ENCODE peak calls at places on chromosomes 12 and 14, in nine cellular contexts. L is naive thymus-derived CD4-positive, alpha-beta T cell; R is GM23248; W is right cardiac atrium; U is endodermal cell; N is A549; Z is GM12865; H is IMR-90; F is GM23338. T is an unnamed sample.

GRCh38 chr12:66482880-66483279 is 180.6 kb downstream of the HELB start:
- DNase-seq in L (no peak), R (no peak), W (no peak), U (no peak), N (no peak), Z (no peak), H (no peak), F (no peak), T (no peak)

GRCh38 chr14:100072783-100073346 is 7.6 kb downstream of the EVL start:
- DNase-seq in L (peak; percentile 72), R (no peak), W (no peak), U (no peak), N (no peak), Z (peak; percentile 77), H (no peak), F (peak; percentile 24), T (no peak)

GRCh38 chr14:103854017-103854808 is 6.8 kb upstream of the PPP1R13B start:
- DNase-seq in L (no peak), R (no peak), W (no peak), U (no peak), N (no peak), Z (no peak), H (no peak), F (no peak), T (no peak)

GRCh38 chr12:65319680-65320193 is 41.3 kb downstream of the MSRB3 start:
- DNase-seq in L (no peak), R (no peak), W (no peak), U (no peak), N (no peak), Z (no peak), H (peak; percentile 15), F (no peak), T (no peak)

GRCh38 chr12:87828384-87828973 is 200.7 kb downstream of the C12orf50 start:
- DNase-seq in L (no peak), R (no peak), W (no peak), U (no peak), N (no peak), Z (no peak), H (no peak), F (no peak), T (no peak)

GRCh38 chr12:105928436-105928835 is 210.3 kb downstream of the NUAK1 start:
- DNase-seq in L (no peak), R (no peak), W (no peak), U (no peak), N (no peak), Z (no peak), H (no peak), F (no peak), T (no peak)

GRCh38 chr12:42588981-42589464 is 523 bp downstream of the PRICKLE1 start:
- DNase-seq in L (no peak), R (peak; percentile 71), W (peak; percentile 50), U (peak; percentile 91), N (peak; percentile 41), Z (no peak), H (peak; percentile 38), F (peak; percentile 83), T (no peak)

GRCh38 chr12:6767592-6768384 is 1.6 kb downstream of the PTMS start:
- DNase-seq in L (no peak), R (peak; percentile 70), W (no peak), U (peak; percentile 77), N (no peak), Z (no peak), H (peak; percentile 33), F (peak; percentile 15), T (no peak)

GRCh38 chr12:38905480-38906351 is at the start of gene CPNE8:
- DNase-seq in L (peak; percentile 19), R (peak; percentile 72), W (peak; percentile 93), U (peak; percentile 90), N (peak; percentile 82), Z (peak; percentile 87), H (no peak), F (peak; percentile 68), T (peak; percentile 70)

GRCh38 chr12:60201891-60202290 is 606.1 kb downstream of the SLC16A7 start:
- DNase-seq in L (no peak), R (peak; percentile 41), W (no peak), U (no peak), N (no peak), Z (no peak), H (peak; percentile 28), F (no peak), T (peak; percentile 6)

GRCh38 chr12:29983917-29984316 is 200.2 kb upstream of the TMTC1 start:
- DNase-seq in L (no peak), R (no peak), W (no peak), U (no peak), N (no peak), Z (no peak), H (no peak), F (no peak), T (no peak)

DNA sequence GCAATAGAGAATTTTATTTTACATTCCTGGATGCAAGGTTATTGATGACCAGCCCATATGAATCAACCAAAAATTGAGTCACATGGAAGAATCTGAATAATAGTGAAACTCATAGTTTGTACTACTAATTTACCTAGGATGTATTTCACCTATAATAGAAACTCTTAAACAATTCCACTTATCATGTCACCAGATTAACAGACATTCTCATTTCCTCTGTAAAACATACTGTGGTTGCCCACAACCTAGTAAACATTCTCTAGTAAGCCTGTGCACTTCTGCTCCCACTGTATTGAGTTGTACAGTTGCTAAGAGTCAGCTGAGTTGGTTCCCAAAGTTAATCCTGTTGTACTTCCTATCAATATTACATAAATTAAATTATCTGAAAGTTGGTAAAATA is 196.6 kb upstream of the TMTC1 start:
- DNase-seq in L (no peak), R (no peak), W (no peak), U (no peak), N (no peak), Z (no peak), H (no peak), F (no peak), T (no peak)
- H3K4me3 ChIP-seq in L (no peak overlapping the region), R (no peak overlapping the region), W (no peak overlapping the region), U (no peak overlapping the region), N (no peak overlapping the region), Z (no peak overlapping the region), H (no peak overlapping the region), F (no peak overlapping the region), T (no peak overlapping the region)

DNA sequence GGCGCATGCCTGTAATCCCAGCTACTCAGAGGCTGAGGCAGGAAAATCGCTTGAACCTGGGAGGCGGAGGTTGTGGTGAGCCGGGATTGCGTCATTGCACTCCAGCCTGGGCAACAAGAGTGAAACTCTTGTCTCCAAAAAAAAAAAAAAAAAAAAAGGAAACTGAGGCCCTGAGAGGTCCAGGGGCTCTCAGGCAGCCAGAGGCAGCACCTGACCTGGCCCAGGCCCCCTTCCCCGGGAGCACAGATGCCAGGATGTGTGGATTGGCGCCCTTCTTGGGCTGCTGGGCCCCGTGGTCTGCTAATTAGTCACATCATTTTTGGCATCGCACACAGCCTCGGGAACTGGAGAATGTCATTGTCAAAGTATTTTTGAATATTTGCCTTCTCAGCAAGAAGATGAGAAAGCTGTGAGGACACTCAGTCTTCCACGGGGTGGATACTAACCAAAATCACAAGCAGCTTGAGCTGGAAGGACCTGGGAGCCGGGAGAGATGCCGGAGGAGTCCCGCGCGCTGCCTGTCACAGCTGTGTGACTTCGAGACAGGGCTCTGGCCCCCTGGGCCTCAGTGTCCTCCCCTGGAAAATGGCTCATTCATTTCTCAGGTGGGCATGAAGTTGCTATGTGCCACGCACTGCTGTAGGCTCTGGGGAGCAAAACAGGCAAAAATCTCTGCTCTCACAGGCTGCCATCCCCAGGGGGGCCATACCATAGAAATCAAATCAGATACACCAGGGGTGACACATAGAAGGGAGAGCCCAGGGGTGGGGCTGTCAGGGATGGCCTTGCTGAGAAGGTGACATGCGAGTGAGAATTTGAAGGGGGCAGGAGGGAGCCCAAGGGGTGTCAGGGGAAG is 12.5 kb upstream of the RCOR1 start:
- DNase-seq in L (no peak), R (peak; percentile 92), W (peak; percentile 26), U (peak; percentile 62), N (no peak), Z (no peak), H (peak; percentile 76), F (no peak), T (peak; percentile 82)
- H3K4me3 ChIP-seq in L (no peak overlapping the region), R (peak overlapping the region; percentile 58), W (no peak overlapping the region), U (no peak overlapping the region), N (no peak overlapping the region), Z (no peak overlapping the region), H (no peak overlapping the region), F (no peak overlapping the region), T (peak overlapping the region; percentile 10)

DNA sequence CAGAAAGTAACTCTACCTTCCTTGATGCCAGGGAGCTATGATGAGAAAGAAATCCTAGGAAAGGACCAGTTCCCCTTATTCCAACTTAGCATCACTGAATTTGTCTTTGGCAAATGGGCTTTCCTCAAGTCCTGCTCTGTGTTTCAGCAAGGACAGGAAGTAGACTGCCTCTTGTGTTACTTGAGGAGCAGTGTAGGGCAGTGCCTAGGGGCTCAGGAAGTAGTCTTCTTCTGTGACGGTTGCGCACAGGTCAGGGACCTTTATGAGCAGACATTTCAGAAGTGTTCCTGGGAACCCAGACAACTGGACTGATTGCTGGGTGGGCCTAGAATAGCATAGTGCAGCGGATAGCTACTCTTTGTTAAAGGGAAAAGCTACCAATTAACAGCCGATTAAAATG is 2.7 kb downstream of the LGALS3 start:
- DNase-seq in L (no peak), R (peak; percentile 74), W (no peak), U (no peak), N (no peak), Z (peak; percentile 22), H (peak; percentile 22), F (no peak), T (peak; percentile 74)
- H3K4me3 ChIP-seq in L (no peak overlapping the region), R (peak overlapping the region; percentile 95), W (peak overlapping the region; percentile 88), U (no peak overlapping the region), N (no peak overlapping the region), Z (no peak overlapping the region), H (no peak overlapping the region), F (no peak overlapping the region), T (peak overlapping the region; percentile 92)

GRCh38 chr12:120651821-120652220 is 11.4 kb downstream of the CABP1 start:
- DNase-seq in L (no peak), R (peak; percentile 40), W (no peak), U (no peak), N (no peak), Z (no peak), H (peak; percentile 26), F (peak; percentile 38), T (peak; percentile 58)

GRCh38 chr12:120652671-120653435 is 12.4 kb downstream of the CABP1 start:
- DNase-seq in L (no peak), R (no peak), W (no peak), U (no peak), N (no peak), Z (no peak), H (no peak), F (no peak), T (no peak)

GRCh38 chr12:120647375-120647755 is 6.9 kb downstream of the CABP1 start:
- DNase-seq in L (no peak), R (no peak), W (no peak), U (no peak), N (no peak), Z (no peak), H (no peak), F (no peak), T (no peak)

GRCh38 chr12:120649442-120650248 is 9.2 kb downstream of the CABP1 start:
- DNase-seq in L (no peak), R (peak; percentile 33), W (no peak), U (peak; percentile 75), N (no peak), Z (no peak), H (peak; percentile 5), F (peak; percentile 40), T (no peak)

DNA sequence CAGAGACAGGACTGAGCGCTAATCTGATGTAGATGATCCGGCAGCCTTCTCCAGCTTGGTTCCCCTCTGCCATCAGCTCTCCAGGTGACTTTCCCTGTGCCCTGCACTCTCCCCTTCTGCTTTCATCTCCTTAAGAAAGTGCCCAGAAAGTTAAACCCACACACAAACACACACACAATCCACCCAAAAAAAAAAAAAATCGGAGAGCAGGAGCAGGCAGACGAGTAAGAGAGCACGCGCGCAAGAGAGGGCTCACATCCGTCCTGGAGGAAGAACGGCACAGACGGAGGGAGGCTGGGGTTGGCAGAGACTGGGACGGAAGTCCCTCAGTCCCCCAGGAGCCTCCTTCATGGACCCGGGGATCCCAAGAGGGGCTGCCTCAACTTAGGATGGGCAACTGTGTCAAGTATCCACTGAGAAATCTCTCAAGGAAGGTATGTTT is 9.8 kb downstream of the CABP1 start:
- DNase-seq in L (no peak), R (no peak), W (no peak), U (no peak), N (no peak), Z (no peak), H (no peak), F (no peak), T (no peak)
- H3K4me3 ChIP-seq in L (no peak overlapping the region), R (no peak overlapping the region), W (no peak overlapping the region), U (no peak overlapping the region), N (no peak overlapping the region), Z (no peak overlapping the region), H (no peak overlapping the region), F (no peak overlapping the region), T (no peak overlapping the region)